ENCODE peak calls at places on chromosomes 2 and 18, in six cellular contexts. H, U, E, D, B and C are unnamed samples.

GRCh38 chr2:47056875-47057731 is 98.0 kb downstream of the STPG4 start:
- DNase-seq in H (peak), U (no peak), E (no peak), D (no peak), B (no peak), C (no peak)

GRCh38 chr2:10817413-10817812 is 4.8 kb upstream of the PDIA6 start:
- DNase-seq in H (no peak), U (no peak), E (peak), D (peak), B (peak), C (no peak)

GRCh38 chr2:3838348-3838747 is 135.0 kb downstream of the DCDC2C start:
- DNase-seq in H (no peak), U (no peak), E (no peak), D (no peak), B (no peak), C (no peak)

GRCh38 chr18:44778788-44779187 is 98.1 kb downstream of the SETBP1 start:
- DNase-seq in H (peak), U (no peak), E (no peak), D (no peak), B (peak), C (no peak)

GRCh38 chr18:59874166-59874565 is 25.6 kb upstream of the PMAIP1 start:
- DNase-seq in H (no peak), U (no peak), E (no peak), D (no peak), B (no peak), C (peak)

GRCh38 chr18:2150566-2150965 is 420.7 kb downstream of the METTL4 start:
- DNase-seq in H (no peak), U (no peak), E (no peak), D (no peak), B (no peak), C (no peak)

GRCh38 chr2:54767921-54768320 is 44.5 kb downstream of the EML6 start:
- DNase-seq in H (no peak), U (no peak), E (no peak), D (no peak), B (no peak), C (no peak)

GRCh38 chr18:75202976-75203375 is 6.0 kb downstream of the PTGR3 start:
- DNase-seq in H (no peak), U (no peak), E (no peak), D (no peak), B (no peak), C (no peak)

GRCh38 chr18:26190506-26190905 is 35.7 kb upstream of the TAF4B start:
- DNase-seq in H (no peak), U (no peak), E (no peak), D (no peak), B (no peak), C (no peak)

GRCh38 chr18:11951390-11951851 is 29.9 kb upstream of the IMPA2 start:
- DNase-seq in H (peak), U (no peak), E (peak), D (no peak), B (peak), C (no peak)

GRCh38 chr2:230913406-230913805 is 11.6 kb downstream of the GPR55 start:
- DNase-seq in H (peak), U (peak), E (peak), D (no peak), B (peak), C (no peak)

GRCh38 chr2:124264496-124265160 is 239.5 kb downstream of the CNTNAP5 start:
- DNase-seq in H (no peak), U (no peak), E (no peak), D (no peak), B (no peak), C (no peak)

GRCh38 chr2:214066847-214067246 is 344.0 kb upstream of the VWC2L start:
- DNase-seq in H (no peak), U (no peak), E (peak), D (no peak), B (peak), C (no peak)

GRCh38 chr2:192151848-192152247 is 42.9 kb downstream of the TMEFF2 start:
- DNase-seq in H (no peak), U (no peak), E (no peak), D (no peak), B (no peak), C (no peak)

GRCh38 chr2:211132046-211132445 is 575.6 kb downstream of the CPS1 start:
- DNase-seq in H (no peak), U (no peak), E (no peak), D (no peak), B (no peak), C (no peak)

GRCh38 chr2:229350117-229350805 is 79.2 kb upstream of the PID1 start:
- DNase-seq in H (no peak), U (no peak), E (no peak), D (no peak), B (no peak), C (no peak)

GRCh38 chr2:143475131-143475784 is 346.0 kb downstream of the ARHGAP15 start:
- DNase-seq in H (no peak), U (no peak), E (no peak), D (no peak), B (no peak), C (no peak)

GRCh38 chr2:114805195-114805594 is 362.8 kb downstream of the DPP10 start:
- DNase-seq in H (no peak), U (no peak), E (no peak), D (no peak), B (no peak), C (no peak)

GRCh38 chr2:65055427-65056214 is 595 bp upstream of the CEP68 start:
- DNase-seq in H (peak), U (peak), E (no peak), D (peak), B (no peak), C (no peak)

GRCh38 chr2:54042341-54042740 is 71.5 kb upstream of the PSME4 start:
- DNase-seq in H (no peak), U (no peak), E (no peak), D (no peak), B (no peak), C (no peak)

GRCh38 chr2:225270861-225271260 is 128.6 kb upstream of the NYAP2 start:
- DNase-seq in H (no peak), U (no peak), E (peak), D (peak), B (no peak), C (no peak)

GRCh38 chr18:12334280-12335262 is 26.5 kb downstream of the TUBB6 start:
- DNase-seq in H (peak), U (no peak), E (peak), D (no peak), B (peak), C (no peak)

GRCh38 chr2:35297403-35297802 is 1058.2 kb upstream of the CRIM1 start:
- DNase-seq in H (no peak), U (no peak), E (no peak), D (no peak), B (no peak), C (no peak)

GRCh38 chr2:6828299-6828584 is 37.5 kb downstream of the CMPK2 start:
- DNase-seq in H (no peak), U (no peak), E (peak), D (no peak), B (peak), C (peak)

GRCh38 chr18:34929336-34929780 is 111.9 kb upstream of the MAPRE2 start:
- DNase-seq in H (no peak), U (no peak), E (no peak), D (peak), B (no peak), C (peak)

GRCh38 chr2:11752906-11753305 is 6.5 kb downstream of the LPIN1 start:
- DNase-seq in H (no peak), U (no peak), E (no peak), D (no peak), B (no peak), C (no peak)

GRCh38 chr18:25896956-25897355 is 193.5 kb downstream of the SS18 start:
- DNase-seq in H (no peak), U (no peak), E (no peak), D (no peak), B (peak), C (no peak)

GRCh38 chr18:14914126-14914525 is 166.2 kb downstream of the ANKRD30B start:
- DNase-seq in H (no peak), U (no peak), E (no peak), D (no peak), B (no peak), C (no peak)

GRCh38 chr2:152611458-152612231 is 105.6 kb downstream of the PRPF40A start:
- DNase-seq in H (peak), U (peak), E (no peak), D (no peak), B (no peak), C (peak)

GRCh38 chr18:77071711-77072292 is 60.8 kb downstream of the MBP start:
- DNase-seq in H (peak), U (peak), E (no peak), D (no peak), B (no peak), C (peak)

GRCh38 chr2:96934096-96934495 is 52.3 kb downstream of the FAM178B start:
- DNase-seq in H (no peak), U (no peak), E (no peak), D (no peak), B (no peak), C (no peak)

GRCh38 chr18:74152906-74153305 is 4.6 kb downstream of the TIMM21 start:
- DNase-seq in H (no peak), U (no peak), E (peak), D (no peak), B (no peak), C (no peak)

GRCh38 chr18:48993586-48993985 is 42.8 kb upstream of the SMAD7 start:
- DNase-seq in H (no peak), U (no peak), E (no peak), D (no peak), B (no peak), C (no peak)

GRCh38 chr2:240919786-240920782 is 13.9 kb downstream of the CROCC2 start:
- DNase-seq in H (peak), U (peak), E (no peak), D (peak), B (no peak), C (no peak)

GRCh38 chr2:237700583-237701032 is 73.2 kb downstream of the LRRFIP1 start:
- DNase-seq in H (no peak), U (peak), E (peak), D (no peak), B (no peak), C (no peak)

GRCh38 chr2:7999683-8000476 is 682.0 kb upstream of the ID2 start:
- DNase-seq in H (no peak), U (no peak), E (peak), D (no peak), B (no peak), C (no peak)

GRCh38 chr2:170324640-170325046 is 146.7 kb downstream of the MYO3B start:
- DNase-seq in H (peak), U (no peak), E (peak), D (peak), B (peak), C (no peak)

GRCh38 chr2:37456479-37456878 is 112.0 kb downstream of the QPCT start:
- DNase-seq in H (no peak), U (no peak), E (no peak), D (no peak), B (no peak), C (no peak)

GRCh38 chr2:180776924-180777323 is 203.5 kb upstream of the UBE2E3 start:
- DNase-seq in H (no peak), U (no peak), E (no peak), D (no peak), B (no peak), C (no peak)

DNA sequence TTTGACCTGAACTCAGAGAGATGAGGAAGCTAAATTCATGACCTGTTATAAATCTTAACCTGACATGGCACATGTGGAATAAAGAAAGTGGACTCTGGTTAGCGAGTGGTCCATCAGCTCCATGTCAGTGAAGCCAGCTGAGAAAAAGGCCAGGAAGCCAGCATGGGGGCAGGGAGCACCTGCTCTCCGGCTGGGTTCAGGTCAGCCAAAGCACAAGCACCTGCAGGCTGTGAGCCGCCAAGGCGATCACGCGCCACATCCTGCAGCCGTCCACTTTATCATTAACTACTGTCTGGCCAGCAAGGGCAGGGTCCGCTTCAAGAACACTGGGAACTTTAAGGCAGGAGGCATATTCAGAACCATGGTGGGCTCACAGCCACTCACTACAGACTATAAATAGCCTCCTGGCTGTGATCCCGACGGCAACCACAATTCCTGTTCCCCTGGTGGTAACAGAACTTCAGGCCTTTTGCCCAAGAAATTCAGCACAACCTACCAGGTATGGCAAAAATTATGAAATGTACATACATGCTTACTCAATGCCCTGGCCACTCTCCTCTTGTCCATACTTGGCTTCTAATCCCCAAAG is 35.5 kb downstream of the ACVR1 start:
- DNase-seq in H (peak), U (peak), E (no peak), D (peak), B (no peak), C (no peak)
- TF ChIP-seq CTCF in H (peak), U (peak), E (no peak), D (no peak), B (no peak), C (no peak)

DNA sequence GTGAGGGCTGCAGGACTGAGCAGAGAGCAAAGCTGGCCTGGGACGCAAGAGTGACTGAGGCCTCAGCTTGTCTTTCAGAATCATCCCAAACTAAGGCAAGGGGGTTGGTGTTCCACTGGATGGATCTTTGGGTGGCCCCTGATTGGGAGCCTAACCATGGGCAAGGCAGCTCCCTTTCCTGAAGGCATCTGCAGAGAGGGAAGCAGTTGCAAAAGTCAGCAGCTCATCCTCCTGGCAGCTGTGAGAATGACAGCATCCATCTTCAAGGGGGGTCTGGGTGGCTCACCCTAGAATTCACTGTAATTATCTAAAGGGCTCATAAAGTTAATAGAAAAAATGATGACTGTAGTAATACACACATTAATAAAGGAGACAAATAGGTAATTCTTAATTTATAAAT is 46.5 kb upstream of the RAB31 start:
- DNase-seq in H (no peak), U (peak), E (peak), D (no peak), B (no peak), C (no peak)
- TF ChIP-seq CTCF in H (no peak), U (no peak), E (peak), D (no peak), B (no peak), C (peak)

GRCh38 chr18:210780-211179 is 52.4 kb downstream of the USP14 start:
- DNase-seq in H (no peak), U (no peak), E (peak), D (no peak), B (no peak), C (no peak)

GRCh38 chr18:213977-214376 is 53.9 kb downstream of the THOC1 start:
- DNase-seq in H (no peak), U (no peak), E (no peak), D (no peak), B (no peak), C (no peak)

GRCh38 chr18:211582-211981 is 53.2 kb downstream of the USP14 start:
- DNase-seq in H (no peak), U (no peak), E (no peak), D (no peak), B (no peak), C (no peak)

GRCh38 chr18:213505-213904 is 54.3 kb downstream of the THOC1 start:
- DNase-seq in H (no peak), U (no peak), E (no peak), D (no peak), B (no peak), C (no peak)

DNA sequence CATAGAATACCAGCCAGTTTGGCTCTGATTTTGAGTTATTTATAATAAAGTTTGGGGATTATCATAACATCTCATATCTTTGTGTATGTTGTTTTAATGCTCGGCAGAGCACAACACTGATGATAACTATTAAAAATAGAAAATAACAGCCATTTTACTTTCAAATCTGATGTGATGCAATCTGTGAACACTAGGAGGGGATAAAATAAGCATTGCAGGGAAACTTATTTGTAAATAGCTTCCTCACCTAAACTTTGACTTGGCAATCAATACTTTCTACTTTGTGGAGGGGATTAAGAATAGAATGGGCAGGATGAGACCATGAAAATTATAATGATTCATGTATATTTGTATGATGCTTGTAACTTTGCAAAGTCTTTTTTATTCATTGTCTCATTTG is 54.4 kb downstream of the USP14 start:
- DNase-seq in H (no peak), U (no peak), E (no peak), D (no peak), B (no peak), C (no peak)
- TF ChIP-seq CTCF in H (no peak), U (no peak), E (peak), D (no peak), B (peak), C (no peak)

GRCh38 chr2:120026890-120027289 is 14.0 kb downstream of the EPB41L5 start:
- DNase-seq in H (no peak), U (no peak), E (peak), D (no peak), B (no peak), C (no peak)
- TF ChIP-seq CTCF in H (no peak), U (no peak), E (peak), D (peak), B (peak), C (peak)

GRCh38 chr2:32591669-32592463 is 36.0 kb upstream of the TTC27 start:
- DNase-seq in H (no peak), U (no peak), E (no peak), D (no peak), B (no peak), C (no peak)
- TF ChIP-seq CTCF in H (no peak), U (no peak), E (no peak), D (no peak), B (no peak), C (no peak)

GRCh38 chr2:172481507-172482262 is 54.3 kb downstream of the ITGA6 start:
- DNase-seq in H (no peak), U (no peak), E (no peak), D (no peak), B (no peak), C (no peak)

GRCh38 chr2:172473167-172473566 is 45.8 kb downstream of the ITGA6 start:
- DNase-seq in H (no peak), U (no peak), E (no peak), D (no peak), B (no peak), C (no peak)

GRCh38 chr2:172480301-172481218 is 53.2 kb downstream of the ITGA6 start:
- DNase-seq in H (no peak), U (no peak), E (no peak), D (no peak), B (no peak), C (no peak)

GRCh38 chr2:172472441-172473051 is 45.2 kb downstream of the ITGA6 start:
- DNase-seq in H (no peak), U (no peak), E (no peak), D (no peak), B (no peak), C (no peak)

GRCh38 chr2:172478353-172478752 is 51.0 kb downstream of the ITGA6 start:
- DNase-seq in H (no peak), U (no peak), E (peak), D (no peak), B (no peak), C (no peak)
- TF ChIP-seq CTCF in H (no peak), U (no peak), E (no peak), D (no peak), B (peak), C (no peak)

DNA sequence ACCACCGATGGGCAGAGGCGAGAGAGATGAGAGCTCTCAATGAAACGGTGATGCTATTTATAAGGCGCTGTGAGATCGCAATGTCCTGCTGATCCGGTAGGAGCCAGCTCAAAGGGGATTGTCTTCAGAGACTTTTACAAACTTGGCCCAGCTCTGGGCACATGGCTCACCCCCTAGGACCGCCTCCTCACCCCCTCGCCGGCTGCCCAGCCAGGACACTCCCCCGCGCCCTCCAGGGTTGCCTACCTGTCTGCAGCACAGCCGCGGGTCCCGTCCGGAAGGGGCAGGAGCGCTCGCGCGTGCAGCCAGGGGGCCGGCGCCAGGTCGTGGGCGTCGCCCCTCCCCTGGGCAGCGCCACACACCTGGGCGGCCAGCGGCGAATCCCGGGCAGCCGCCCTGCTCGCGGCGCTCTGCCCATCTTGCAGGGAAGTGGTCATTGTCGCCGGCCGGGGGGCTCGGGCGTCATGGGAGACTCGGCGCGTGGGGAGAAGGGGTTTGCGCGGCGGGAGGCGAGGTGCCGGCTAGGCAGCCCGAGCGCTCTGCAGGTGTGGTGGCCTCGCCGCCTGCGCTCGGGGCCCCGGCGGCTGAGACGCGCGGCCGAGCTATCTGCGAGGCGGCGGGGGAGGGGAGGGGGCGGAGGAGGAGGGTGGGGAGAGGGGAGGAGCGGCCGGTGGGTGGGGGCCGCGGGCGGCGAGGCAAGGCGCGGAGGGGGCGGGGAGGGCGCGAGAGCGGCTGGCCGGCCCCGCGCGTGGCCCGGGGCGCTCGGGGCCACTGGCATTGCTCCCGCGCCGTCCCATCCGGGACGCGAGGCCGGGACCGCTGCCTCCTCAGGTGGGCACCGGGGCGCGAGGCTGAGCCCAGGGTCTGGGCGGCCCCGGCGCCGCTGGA is at the start of gene GRB14:
- DNase-seq in H (peak), U (no peak), E (peak), D (peak), B (peak), C (no peak)
- TF ChIP-seq CTCF in H (peak), U (no peak), E (no peak), D (peak), B (no peak), C (no peak)

GRCh38 chr2:233129351-233129978 is 69.3 kb downstream of the INPP5D start:
- DNase-seq in H (no peak), U (no peak), E (peak), D (peak), B (peak), C (no peak)
- TF ChIP-seq CTCF in H (no peak), U (no peak), E (peak), D (peak), B (peak), C (no peak)